ENCODE peak calls at places on chromosomes 6 and 20, in seven cellular contexts. A is HCT116, C is GM12878, U is A549, Q is HepG2, K is H1, Y is K562. H is an unnamed sample.

GRCh38 chr6:47092249-47092648 is 50.1 kb upstream of the ADGRF1 start:
- DNase-seq in Y (no peak), Q (no peak), U (no peak), A (no peak), K (no peak), C (no peak), H (no peak)

GRCh38 chr6:20691185-20691584 is 156.9 kb downstream of the CDKAL1 start:
- DNase-seq in U (no peak), C (no peak), K (no peak), A (no peak), Q (no peak), Y (no peak), H (no peak)

GRCh38 chr6:142856857-142857608 is 87.9 kb downstream of the HIVEP2 start:
- DNase-seq in K (no peak), Q (no peak), U (no peak), Y (no peak), A (no peak), C (no peak), H (no peak)

GRCh38 chr6:37260063-37260843 is 2.3 kb upstream of the TMEM217 start:
- DNase-seq in U (no peak), K (no peak), C (no peak), A (no peak), Y (no peak), Q (no peak), H (no peak)

GRCh38 chr6:114638346-114638745 is 295.5 kb upstream of the HS3ST5 start:
- DNase-seq in Y (no peak), U (no peak), C (no peak), Q (no peak), A (no peak), K (peak; percentile 51), H (no peak)

GRCh38 chr20:10947726-10948125 is 273.9 kb upstream of the JAG1 start:
- DNase-seq in K (no peak), Y (no peak), C (no peak), Q (no peak), A (no peak), U (no peak), H (no peak)

GRCh38 chr6:84752118-84752850 is 12.1 kb downstream of the TBX18 start:
- DNase-seq in Y (no peak), U (peak; percentile 28), A (no peak), Q (no peak), K (no peak), C (no peak), H (no peak)

GRCh38 chr6:154814063-154814462 is 80.8 kb downstream of the SCAF8 start:
- DNase-seq in A (no peak), Q (no peak), C (peak; percentile 52), Y (no peak), K (no peak), U (no peak), H (no peak)

GRCh38 chr20:38635721-38636285 is 34.2 kb downstream of the ARHGAP40 start:
- DNase-seq in Q (no peak), A (no peak), U (peak; percentile 47), C (no peak), Y (peak; percentile 47), K (no peak), H (peak; percentile 32)

GRCh38 chr20:13649548-13649947 is 10.8 kb upstream of the TASP1 start:
- DNase-seq in Q (no peak), C (no peak), U (no peak), Y (no peak), A (no peak), K (peak; percentile 51), H (no peak)

GRCh38 chr6:18327621-18328548 is 59.3 kb upstream of the RNF144B start:
- DNase-seq in U (no peak), Y (peak; percentile 41), A (no peak), C (no peak), K (peak; percentile 54), Q (no peak), H (no peak)

GRCh38 chr20:17644451-17644850 is 37.6 kb downstream of the RRBP1 start:
- DNase-seq in U (no peak), Y (no peak), C (no peak), A (no peak), Q (no peak), K (no peak), H (no peak)

GRCh38 chr6:68760941-68761676 is 126.0 kb downstream of the ADGRB3 start:
- DNase-seq in Q (no peak), K (no peak), A (no peak), Y (peak; percentile 53), C (no peak), U (no peak), H (no peak)

GRCh38 chr6:158031445-158032353 is 50.0 kb downstream of the SYNJ2 start:
- DNase-seq in U (peak; percentile 68), Y (peak; percentile 66), Q (no peak), K (no peak), C (no peak), A (peak; percentile 54), H (peak; percentile 89)

GRCh38 chr6:28334272-28335039 is 1.5 kb downstream of the ZSCAN31 start:
- DNase-seq in C (no peak), U (no peak), Y (no peak), A (no peak), Q (no peak), K (no peak), H (no peak)

GRCh38 chr6:28335040-28335563 is 846 bp downstream of the ZSCAN31 start:
- DNase-seq in K (no peak), Y (peak; percentile 80), Q (no peak), C (no peak), A (no peak), U (no peak), H (no peak)

GRCh38 chr6:28337103-28337520 is 1.2 kb upstream of the ZSCAN31 start:
- DNase-seq in Y (peak; percentile 38), C (no peak), A (no peak), Q (no peak), K (no peak), U (no peak), H (no peak)

GRCh38 chr6:28335564-28336283 is at the start of gene ZSCAN31:
- DNase-seq in Q (peak; percentile 99), C (peak; percentile 73), K (peak; percentile 89), A (peak; percentile 97), U (peak; percentile 94), Y (peak; percentile 97), H (peak; percentile 99)

DNA sequence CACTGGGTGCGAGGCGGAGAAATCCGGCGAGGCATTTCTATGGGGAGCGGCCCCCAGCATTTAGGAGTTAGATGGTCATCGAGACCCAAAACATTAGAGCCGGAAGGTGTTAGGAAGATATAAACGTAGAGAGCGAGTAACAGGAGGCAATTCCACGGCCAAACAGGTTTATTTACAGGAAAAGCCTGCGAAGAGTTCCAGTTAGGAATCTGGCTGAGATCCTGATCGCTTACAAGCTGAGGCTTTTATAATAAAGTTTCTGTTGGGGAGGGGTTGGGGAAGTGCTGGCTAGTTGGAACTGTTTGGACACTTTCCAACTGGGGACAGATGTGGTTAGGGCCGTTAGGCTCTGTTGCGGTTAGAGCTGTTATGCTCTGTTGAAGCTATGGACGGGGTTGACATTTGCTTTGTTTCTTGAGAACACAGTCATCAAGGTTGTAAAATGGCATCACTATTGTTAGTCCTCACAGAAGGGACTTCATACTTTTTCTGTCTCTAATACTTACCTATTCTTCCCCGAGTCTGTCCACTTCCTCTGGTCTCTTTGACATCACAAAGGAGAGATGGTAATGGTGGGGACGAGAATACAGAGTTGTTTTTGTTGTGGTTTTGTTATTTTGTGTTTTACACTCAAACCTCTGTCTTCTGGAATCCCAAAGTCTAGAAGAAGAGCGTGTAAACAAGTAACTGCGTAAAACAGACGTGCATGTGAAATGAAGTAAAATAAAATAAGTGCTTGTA is 506 bp upstream of the ZSCAN31 start:
- DNase-seq in U (no peak), K (no peak), C (peak; percentile 53), Q (peak; percentile 44), A (no peak), Y (peak; percentile 68), H (peak; percentile 31)
- TF ChIP-seq POLR2A in U (no peak), K (no peak), C (no peak), Q (no peak), A (no peak), Y (no peak), H (no peak)

GRCh38 chr20:35287509-35288324 is 3.1 kb upstream of the EIF6 start:
- DNase-seq in Y (no peak), K (no peak), C (no peak), A (no peak), U (no peak), Q (no peak), H (no peak)
- TF ChIP-seq CTCF in Y (no peak), K (no peak), C (no peak), A (no peak), U (no peak), Q (peak; percentile 23), H (no peak)

GRCh38 chr6:473356-473755 is 81.8 kb downstream of the IRF4 start:
- DNase-seq in Q (no peak), C (no peak), A (no peak), Y (no peak), K (no peak), U (no peak), H (no peak)

GRCh38 chr6:470901-471448 is 79.4 kb downstream of the IRF4 start:
- DNase-seq in Y (no peak), C (peak; percentile 45), K (no peak), A (no peak), Q (no peak), U (no peak), H (no peak)

GRCh38 chr6:473759-474453 is 82.4 kb downstream of the IRF4 start:
- DNase-seq in Y (no peak), C (no peak), Q (no peak), A (no peak), U (no peak), K (no peak), H (no peak)

GRCh38 chr6:475341-475740 is 83.8 kb downstream of the IRF4 start:
- DNase-seq in U (no peak), K (no peak), A (no peak), Q (no peak), C (no peak), Y (no peak), H (no peak)

GRCh38 chr6:474454-475185 is 83.1 kb downstream of the IRF4 start:
- DNase-seq in Y (no peak), A (no peak), U (no peak), K (no peak), C (peak; percentile 59), Q (no peak), H (no peak)
- TF ChIP-seq CEBPB in Y (no peak), A (no peak), U (no peak), K (no peak), C (no peak), Q (no peak), H (no peak)

DNA sequence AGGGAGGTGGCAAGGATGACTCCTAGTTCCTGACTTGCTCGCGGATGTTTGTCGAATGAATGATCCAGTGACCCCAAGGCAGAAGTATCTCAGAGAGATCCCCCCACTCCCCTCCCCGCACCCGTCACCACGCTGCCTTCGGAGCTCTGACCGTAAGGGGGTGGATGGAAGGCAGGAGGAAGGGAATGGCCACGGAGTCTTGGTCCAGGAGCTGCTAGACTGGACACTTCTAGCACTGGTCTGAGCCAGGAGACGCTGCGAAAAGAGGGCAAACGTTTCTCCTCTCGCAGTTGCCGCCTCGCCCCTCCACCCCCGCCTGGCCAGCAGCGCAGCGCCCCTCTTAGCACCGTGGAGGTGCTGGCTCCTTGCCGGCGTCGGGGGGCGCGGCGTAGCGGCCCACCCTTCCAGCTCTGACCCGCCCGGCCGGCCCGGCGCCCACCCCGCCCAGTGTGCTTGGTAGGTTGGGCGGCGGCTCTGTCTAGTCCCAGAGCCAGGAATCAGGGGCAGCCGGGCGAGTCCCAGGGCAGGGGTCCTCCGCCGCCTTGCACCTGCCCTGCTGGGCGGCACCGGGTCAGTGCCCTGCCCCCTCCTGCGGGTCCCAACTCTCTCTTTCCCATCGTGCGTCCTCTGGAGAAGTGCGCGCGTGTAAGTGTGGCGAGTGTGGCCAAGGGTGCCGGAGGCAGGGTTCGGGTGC is 2.4 kb upstream of the DBNDD2 start:
- DNase-seq in K (peak; percentile 66), Y (peak; percentile 30), A (no peak), U (no peak), C (no peak), Q (no peak), H (no peak)
- TF ChIP-seq POLR2A in K (peak; percentile 9), Y (no peak), A (no peak), U (no peak), C (no peak), Q (no peak), H (no peak)

H was measured in IMR-90.